ENCODE peak calls at places on chromosome 15, in four cellular contexts. One of them, this sample, is unnamed.

GRCh38 chr15:31525988-31526665 is 199.5 kb downstream of the KLF13 start:
- DNase-seq in GM12864: no peak
- DNase-seq in brain microvascular endothelial cell: no peak
- DNase-seq in upper lobe of right lung: no peak
- DNase-seq in this sample: no peak

GRCh38 chr15:89023311-89023961 is 64.8 kb upstream of the ABHD2 start:
- DNase-seq in brain microvascular endothelial cell: no peak
- DNase-seq in GM12864: no peak
- DNase-seq in upper lobe of right lung: no peak
- DNase-seq in this sample: no peak

GRCh38 chr15:84734794-84735479 is 13.5 kb upstream of the ZNF592 start:
- DNase-seq in brain microvascular endothelial cell: peak
- DNase-seq in upper lobe of right lung: peak
- DNase-seq in GM12864: peak
- DNase-seq in this sample: no peak

GRCh38 chr15:33988384-33988783 is 20.1 kb downstream of the CHRM5 start:
- DNase-seq in upper lobe of right lung: no peak
- DNase-seq in brain microvascular endothelial cell: peak
- DNase-seq in GM12864: no peak
- DNase-seq in this sample: no peak

GRCh38 chr15:60673918-60674558 is 195.1 kb upstream of the ICE2 start:
- DNase-seq in upper lobe of right lung: no peak
- DNase-seq in GM12864: no peak
- DNase-seq in brain microvascular endothelial cell: peak
- DNase-seq in this sample: peak

GRCh38 chr15:63876085-63876662 is 42.4 kb upstream of the HERC1 start:
- DNase-seq in GM12864: no peak
- DNase-seq in upper lobe of right lung: no peak
- DNase-seq in brain microvascular endothelial cell: no peak
- DNase-seq in this sample: no peak

GRCh38 chr15:34342737-34343575 is at the start of the genes NOP10 and NUTM1:
- DNase-seq in brain microvascular endothelial cell: peak
- DNase-seq in upper lobe of right lung: peak
- DNase-seq in GM12864: peak
- DNase-seq in this sample: peak

GRCh38 chr15:82850242-82850591 is 40.8 kb downstream of the WHAMM start:
- DNase-seq in GM12864: no peak
- DNase-seq in upper lobe of right lung: no peak
- DNase-seq in brain microvascular endothelial cell: no peak
- DNase-seq in this sample: no peak

GRCh38 chr15:97817266-97817890 is 143.1 kb upstream of the ARRDC4 start:
- DNase-seq in brain microvascular endothelial cell: no peak
- DNase-seq in GM12864: no peak
- DNase-seq in upper lobe of right lung: no peak
- DNase-seq in this sample: no peak

GRCh38 chr15:98658831-98659699 is 10.7 kb downstream of the IGF1R start:
- DNase-seq in upper lobe of right lung: no peak
- DNase-seq in brain microvascular endothelial cell: no peak
- DNase-seq in GM12864: no peak
- DNase-seq in this sample: no peak

GRCh38 chr15:63238796-63239195 is 38.6 kb upstream of the APH1B start:
- DNase-seq in GM12864: peak
- DNase-seq in brain microvascular endothelial cell: peak
- DNase-seq in upper lobe of right lung: no peak
- DNase-seq in this sample: peak

GRCh38 chr15:29470794-29471193 is 201.2 kb upstream of the NSMCE3 start:
- DNase-seq in brain microvascular endothelial cell: no peak
- DNase-seq in GM12864: no peak
- DNase-seq in upper lobe of right lung: no peak
- DNase-seq in this sample: no peak
- H3K4me3 ChIP-seq in brain microvascular endothelial cell: no peak
- H3K4me3 ChIP-seq in GM12864: no peak
- H3K4me3 ChIP-seq in upper lobe of right lung: no peak
- H3K4me3 ChIP-seq in this sample: no peak

GRCh38 chr15:90855139-90855538 is 13.2 kb upstream of the FURIN start:
- DNase-seq in brain microvascular endothelial cell: no peak
- DNase-seq in upper lobe of right lung: no peak
- DNase-seq in GM12864: no peak
- DNase-seq in this sample: no peak
- H3K4me3 ChIP-seq in brain microvascular endothelial cell: no peak
- H3K4me3 ChIP-seq in upper lobe of right lung: no peak
- H3K4me3 ChIP-seq in GM12864: no peak
- H3K4me3 ChIP-seq in this sample: no peak

GRCh38 chr15:81182031-81182745 is 14.5 kb upstream of the IL16 start:
- DNase-seq in upper lobe of right lung: no peak
- DNase-seq in brain microvascular endothelial cell: no peak
- DNase-seq in GM12864: no peak
- DNase-seq in this sample: no peak
- H3K4me3 ChIP-seq in upper lobe of right lung: peak
- H3K4me3 ChIP-seq in brain microvascular endothelial cell: no peak
- H3K4me3 ChIP-seq in GM12864: no peak
- H3K4me3 ChIP-seq in this sample: no peak

GRCh38 chr15:41932511-41932910 is 38.7 kb upstream of the SPTBN5 start:
- DNase-seq in GM12864: no peak
- DNase-seq in upper lobe of right lung: peak
- DNase-seq in brain microvascular endothelial cell: no peak
- DNase-seq in this sample: no peak
- H3K4me3 ChIP-seq in GM12864: no peak
- H3K4me3 ChIP-seq in upper lobe of right lung: no peak
- H3K4me3 ChIP-seq in brain microvascular endothelial cell: no peak
- H3K4me3 ChIP-seq in this sample: no peak

DNA sequence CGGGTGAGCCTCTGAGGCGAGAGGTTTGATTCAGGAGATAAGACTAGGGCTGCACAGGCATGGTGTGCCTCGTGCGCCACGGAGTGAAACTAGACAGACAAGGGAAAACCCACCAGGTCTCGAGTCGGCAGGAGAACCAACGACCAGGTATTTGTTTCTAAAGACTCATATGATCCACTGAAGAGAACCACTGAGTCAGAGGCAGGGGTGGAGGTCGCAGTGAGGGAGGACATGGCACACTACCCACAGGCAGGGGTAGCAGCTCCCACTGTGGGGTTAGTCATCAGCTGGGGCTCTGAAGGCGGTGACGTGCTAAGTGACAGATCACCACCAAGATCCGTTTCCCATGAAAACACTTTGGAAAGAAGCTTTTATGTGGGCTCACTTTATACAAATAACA is 45.7 kb downstream of the CHSY1 start:
- DNase-seq in brain microvascular endothelial cell: peak
- DNase-seq in GM12864: no peak
- DNase-seq in upper lobe of right lung: no peak
- DNase-seq in this sample: peak
- H3K4me3 ChIP-seq in brain microvascular endothelial cell: no peak
- H3K4me3 ChIP-seq in GM12864: no peak
- H3K4me3 ChIP-seq in upper lobe of right lung: no peak
- H3K4me3 ChIP-seq in this sample: no peak

DNA sequence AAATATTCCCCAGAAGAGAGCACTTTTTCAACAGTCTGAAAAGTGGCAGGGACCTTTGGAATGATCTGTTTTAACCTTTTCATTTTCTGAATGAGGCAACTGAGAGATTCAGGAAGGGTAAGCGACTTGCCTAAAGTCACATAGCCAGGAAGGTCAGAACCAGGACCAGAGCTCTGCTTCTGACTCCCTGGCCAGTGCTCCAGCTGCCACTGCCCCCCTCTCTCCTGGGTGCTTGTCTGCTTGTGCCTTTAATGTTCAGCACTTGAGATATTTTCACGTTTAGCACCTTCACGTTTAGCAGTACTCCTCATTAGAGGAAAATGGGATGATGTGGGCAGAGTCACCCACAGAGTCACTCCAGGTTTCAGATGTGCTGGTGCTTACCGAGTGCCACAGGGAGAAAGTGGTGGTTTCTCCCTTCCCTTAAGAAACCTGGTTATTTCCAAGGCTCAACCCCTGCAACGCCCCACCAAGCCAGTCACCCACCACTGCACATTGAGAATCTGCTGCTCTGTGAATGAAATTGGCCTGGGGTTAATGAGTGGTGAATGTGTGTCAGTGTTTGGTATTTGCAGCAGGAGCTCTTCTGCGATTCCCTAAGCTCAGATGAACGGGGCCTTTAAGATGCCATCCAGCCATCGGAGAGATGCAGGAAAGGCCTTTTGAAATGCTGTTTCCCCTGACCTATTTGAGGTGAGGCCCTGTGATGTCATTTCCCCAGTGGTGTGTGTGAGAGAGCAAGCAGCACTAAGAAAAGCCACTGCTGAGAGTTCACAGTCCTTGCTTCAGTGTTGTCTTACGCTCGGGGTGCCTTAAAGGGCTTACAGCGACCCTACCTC is 68.6 kb downstream of the SMAD3 start:
- DNase-seq in upper lobe of right lung: no peak
- DNase-seq in brain microvascular endothelial cell: peak
- DNase-seq in GM12864: peak
- DNase-seq in this sample: peak
- H3K4me3 ChIP-seq in upper lobe of right lung: no peak
- H3K4me3 ChIP-seq in brain microvascular endothelial cell: no peak
- H3K4me3 ChIP-seq in GM12864: peak
- H3K4me3 ChIP-seq in this sample: no peak

GRCh38 chr15:35748105-35748504 is 202.1 kb upstream of the DPH6 start:
- DNase-seq in upper lobe of right lung: no peak
- DNase-seq in GM12864: no peak
- DNase-seq in brain microvascular endothelial cell: no peak
- DNase-seq in this sample: no peak
- H3K4me3 ChIP-seq in upper lobe of right lung: no peak
- H3K4me3 ChIP-seq in GM12864: no peak
- H3K4me3 ChIP-seq in brain microvascular endothelial cell: no peak
- H3K4me3 ChIP-seq in this sample: no peak